ENCODE peak calls at places on chromosomes 1 and 21, in five cellular contexts. V is AG04449, P is HFF-Myc, A is DND-41, Y is psoas muscle. X is an unnamed sample.

GRCh38 chr1:63645301-63645700 is 52.1 kb downstream of the PGM1 start:
- DNase-seq in V (no peak), P (no peak), A (no peak), Y (no peak), X (no peak)

GRCh38 chr1:35592991-35593769 is 20.1 kb downstream of the TFAP2E start:
- DNase-seq in V (no peak), P (no peak), A (no peak), Y (no peak), X (no peak)

GRCh38 chr21:21247441-21247840 is 249.2 kb downstream of the NCAM2 start:
- DNase-seq in V (no peak), P (no peak), A (no peak), Y (no peak), X (no peak)

GRCh38 chr1:61247051-61247854 is 164.9 kb downstream of the NFIA start:
- DNase-seq in V (no peak), P (no peak), A (no peak), Y (no peak), X (no peak)

GRCh38 chr1:28526886-28527285 is 21.0 kb downstream of the RCC1 start:
- DNase-seq in V (no peak), P (no peak), A (no peak), Y (no peak), X (no peak)

GRCh38 chr1:233951804-233952203 is 47.3 kb downstream of the SLC35F3 start:
- DNase-seq in V (no peak), P (no peak), A (no peak), Y (no peak), X (no peak)

GRCh38 chr1:85283475-85284199 is 7.2 kb upstream of the BCL10 start:
- DNase-seq in V (no peak), P (no peak), A (no peak), Y (peak), X (no peak)

GRCh38 chr1:2940178-2940577 is 81.1 kb upstream of the ACTRT2 start:
- DNase-seq in V (no peak), P (no peak), A (no peak), Y (no peak), X (no peak)

GRCh38 chr1:4935807-4936206 is 281.4 kb downstream of the AJAP1 start:
- DNase-seq in V (no peak), P (no peak), A (no peak), Y (no peak), X (no peak)

GRCh38 chr21:25639167-25639921 is at the start of gene JAM2:
- DNase-seq in V (no peak), P (no peak), A (no peak), Y (peak), X (no peak)

GRCh38 chr1:2601721-2602303 is 15.2 kb downstream of the PRXL2B start:
- DNase-seq in V (no peak), P (no peak), A (no peak), Y (no peak), X (no peak)

GRCh38 chr1:27645071-27645415 is 10.1 kb upstream of the FGR start:
- DNase-seq in V (no peak), P (no peak), A (no peak), Y (no peak), X (no peak)

GRCh38 chr1:204363335-204364114 is 3.8 kb upstream of the PLEKHA6 start:
- DNase-seq in V (no peak), P (peak), A (peak), Y (peak), X (peak)

GRCh38 chr1:242534753-242535152 is 10.3 kb upstream of the PLD5 start:
- DNase-seq in V (no peak), P (no peak), A (no peak), Y (no peak), X (no peak)

GRCh38 chr1:211783266-211783665 is 47.3 kb downstream of the LPGAT1 start:
- DNase-seq in V (no peak), P (no peak), A (no peak), Y (no peak), X (no peak)

DNA sequence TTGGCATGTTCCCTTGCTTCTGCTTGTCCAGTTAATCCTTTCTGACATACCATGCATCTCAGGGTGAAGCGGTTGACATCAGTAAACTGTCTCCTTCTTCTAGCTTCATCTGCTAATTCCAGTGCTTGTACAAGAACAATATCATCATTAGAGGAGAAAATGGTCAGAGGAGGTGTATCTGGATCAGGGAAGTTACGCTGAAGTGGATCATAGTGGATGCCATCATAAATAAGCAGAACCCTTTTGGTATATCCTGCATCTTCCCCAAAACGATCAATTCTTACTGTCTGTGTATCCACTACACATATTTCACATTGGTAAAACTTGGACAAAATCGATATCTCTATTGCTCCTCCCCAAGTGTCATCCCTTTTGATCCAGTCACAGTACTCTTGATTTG is 2.0 kb downstream of the YOD1 start:
- DNase-seq in V (no peak), P (no peak), A (no peak), Y (no peak), X (no peak)
- H3K4me3 ChIP-seq in V (no peak), P (peak), A (no peak), Y (no peak), X (no peak)

DNA sequence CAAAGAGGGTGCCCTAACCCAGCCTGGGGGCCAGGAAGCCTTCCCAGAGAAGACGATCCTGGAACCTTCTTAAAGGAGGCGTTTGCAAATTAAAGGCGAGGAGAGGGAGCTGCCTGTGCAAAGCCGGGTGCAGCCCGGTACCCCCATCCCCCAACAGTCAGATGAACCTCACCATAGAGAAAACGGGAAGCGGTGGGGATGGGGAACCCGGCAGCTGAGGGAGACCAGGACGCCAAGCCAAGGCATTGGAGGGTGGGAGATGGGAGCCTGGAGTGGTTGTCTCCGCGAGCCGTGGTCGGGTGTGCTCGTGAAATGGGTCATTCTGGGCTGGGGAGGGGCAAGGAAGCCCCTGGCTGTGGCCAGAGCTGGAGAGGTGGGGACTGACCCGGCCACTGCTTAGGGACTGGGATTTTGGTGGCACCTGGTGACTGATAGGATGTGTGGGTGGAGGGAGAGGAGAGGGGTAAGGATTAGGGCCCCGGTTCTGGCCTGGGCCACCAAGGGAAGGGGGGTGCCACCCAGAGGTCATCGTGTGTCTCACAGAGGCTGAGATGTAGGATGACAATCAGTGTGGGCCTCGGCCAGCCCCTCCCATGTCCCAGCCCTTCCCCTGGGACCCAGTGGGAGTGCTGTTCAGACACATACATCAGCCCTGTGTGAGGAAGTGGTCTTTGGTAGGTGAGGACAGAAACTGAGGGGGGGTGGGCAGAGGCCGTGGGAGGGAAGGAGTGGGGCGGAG is 662 bp upstream of the PADI2 start:
- DNase-seq in V (no peak), P (no peak), A (no peak), Y (no peak), X (no peak)
- TF ChIP-seq CTCF in V (no peak), P (no peak), A (no peak), Y (no peak), X (no peak)

GRCh38 chr1:208136459-208137143 is 107.6 kb downstream of the PLXNA2 start:
- DNase-seq in V (no peak), P (no peak), A (no peak), Y (no peak), X (no peak)

GRCh38 chr1:208137144-208137682 is 107.0 kb downstream of the PLXNA2 start:
- DNase-seq in V (no peak), P (peak), A (no peak), Y (no peak), X (no peak)

GRCh38 chr1:208132287-208132882 is 111.8 kb downstream of the PLXNA2 start:
- DNase-seq in V (no peak), P (peak), A (peak), Y (peak), X (no peak)

GRCh38 chr1:208135354-208135753 is 108.8 kb downstream of the PLXNA2 start:
- DNase-seq in V (peak), P (no peak), A (no peak), Y (peak), X (no peak)

DNA sequence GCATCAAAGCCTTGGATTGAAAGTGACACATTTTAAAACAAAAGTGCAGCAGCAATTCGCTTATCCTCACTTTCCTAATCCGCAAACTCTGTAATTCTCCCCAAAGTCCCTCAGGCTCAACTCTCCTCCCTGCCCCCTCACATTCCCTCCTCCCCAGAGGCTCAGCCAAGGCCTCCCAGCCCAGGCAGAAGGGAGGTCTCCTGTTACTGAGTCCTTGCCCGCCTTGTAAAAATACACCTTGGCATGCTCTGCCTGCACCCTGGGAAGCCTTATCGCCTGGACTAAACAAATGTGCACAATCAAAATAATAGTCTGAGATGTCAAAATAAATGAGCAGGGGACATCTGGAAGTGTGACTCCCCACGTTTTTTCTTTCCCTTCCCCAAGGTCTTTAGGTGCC is 109.7 kb downstream of the PLXNA2 start:
- DNase-seq in V (no peak), P (no peak), A (no peak), Y (no peak), X (no peak)
- H3K4me3 ChIP-seq in V (no peak), P (no peak), A (no peak), Y (peak), X (no peak)

GRCh38 chr1:113269577-113269976 is 120.7 kb upstream of the MAGI3 start:
- DNase-seq in V (no peak), P (no peak), A (no peak), Y (no peak), X (no peak)
- TF ChIP-seq CTCF in V (no peak), P (no peak), A (no peak), Y (no peak), X (no peak)

GRCh38 chr1:112904071-112904830 is 51.7 kb downstream of the SLC16A1 start:
- DNase-seq in V (peak), P (peak), A (no peak), Y (no peak), X (peak)

GRCh38 chr1:112906155-112906698 is 49.8 kb downstream of the SLC16A1 start:
- DNase-seq in V (no peak), P (no peak), A (no peak), Y (no peak), X (no peak)

GRCh38 chr1:112904831-112905227 is 51.2 kb downstream of the SLC16A1 start:
- DNase-seq in V (no peak), P (no peak), A (no peak), Y (no peak), X (no peak)

GRCh38 chr1:112902221-112902620 is 53.8 kb downstream of the SLC16A1 start:
- DNase-seq in V (no peak), P (no peak), A (no peak), Y (no peak), X (no peak)

DNA sequence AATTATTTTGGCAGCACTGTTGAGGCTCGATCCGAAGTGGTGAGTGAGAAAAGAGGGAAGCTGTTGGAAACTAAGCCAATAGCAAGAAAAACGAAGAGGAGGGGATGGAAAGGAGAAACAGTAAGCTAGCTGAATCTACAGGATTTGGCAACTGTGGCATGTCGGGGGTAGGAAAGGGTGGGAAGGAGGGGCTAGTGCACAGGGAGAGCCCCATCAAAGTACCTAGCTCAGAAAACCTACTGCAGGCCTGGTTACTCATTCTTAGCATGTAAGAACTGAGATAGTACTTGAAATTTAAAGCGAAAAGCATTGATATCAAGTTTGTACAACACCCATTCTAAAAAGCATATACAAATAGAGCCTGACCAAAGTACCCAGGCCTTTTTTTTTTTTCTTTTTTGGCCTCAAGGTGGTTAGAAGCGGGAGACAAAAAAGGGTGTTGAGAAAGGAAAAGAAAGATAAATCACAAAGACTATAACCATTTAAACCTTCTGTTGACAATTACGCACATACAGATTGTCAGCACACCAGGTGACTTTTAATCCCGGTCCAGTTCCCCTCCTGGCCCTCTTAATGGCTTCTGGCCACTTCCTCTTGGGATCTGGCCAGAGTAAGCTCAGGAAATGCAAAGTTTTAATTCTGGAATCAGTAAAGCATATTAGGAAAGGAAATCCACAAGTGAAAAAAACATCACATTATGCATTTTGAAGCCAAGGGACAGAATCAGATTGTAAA is 50.4 kb downstream of the SLC16A1 start:
- DNase-seq in V (no peak), P (no peak), A (no peak), Y (no peak), X (no peak)
- H3K4me3 ChIP-seq in V (no peak), P (no peak), A (no peak), Y (no peak), X (no peak)

GRCh38 chr1:109111386-109112055 is 2.4 kb upstream of the ELAPOR1 start:
- DNase-seq in V (no peak), P (no peak), A (no peak), Y (no peak), X (no peak)

GRCh38 chr1:109109906-109110305 is 4.0 kb upstream of the ELAPOR1 start:
- DNase-seq in V (no peak), P (no peak), A (no peak), Y (no peak), X (no peak)

GRCh38 chr1:109112652-109113285 is 1.1 kb upstream of the ELAPOR1 start:
- DNase-seq in V (no peak), P (peak), A (peak), Y (peak), X (peak)

GRCh38 chr1:109113787-109114568 is at the start of gene ELAPOR1:
- DNase-seq in V (no peak), P (no peak), A (peak), Y (peak), X (no peak)

DNA sequence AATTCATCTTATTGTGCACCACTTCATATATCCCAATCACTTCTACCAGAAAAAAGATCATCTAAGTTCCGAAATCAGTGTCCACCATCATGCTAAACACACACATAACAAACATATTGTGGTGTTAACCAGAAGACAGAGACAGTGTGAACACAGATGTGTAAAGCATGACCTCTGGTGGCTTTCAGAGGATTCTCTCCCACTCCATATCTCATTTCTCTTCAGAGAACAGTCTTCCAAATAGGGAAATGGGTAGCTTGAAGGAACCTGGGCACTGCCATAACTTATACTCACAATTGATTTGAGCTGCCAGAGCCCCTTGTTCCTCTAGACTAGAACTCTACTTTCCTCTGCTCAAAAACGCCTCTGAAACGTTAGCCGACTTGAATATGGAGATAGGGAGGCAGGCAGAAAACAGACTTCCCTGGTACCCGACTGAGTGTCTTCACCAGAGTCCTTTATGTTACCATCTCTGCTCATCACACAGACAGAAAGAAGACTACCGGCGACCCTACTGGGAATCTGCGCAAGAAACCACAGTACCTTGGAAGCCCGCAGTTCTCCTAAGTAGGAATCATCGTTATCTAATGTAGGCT is 1.8 kb upstream of the ELAPOR1 start:
- DNase-seq in V (no peak), P (no peak), A (no peak), Y (no peak), X (no peak)
- TF ChIP-seq CTCF in V (peak), P (no peak), A (peak), Y (no peak), X (peak)

DNA sequence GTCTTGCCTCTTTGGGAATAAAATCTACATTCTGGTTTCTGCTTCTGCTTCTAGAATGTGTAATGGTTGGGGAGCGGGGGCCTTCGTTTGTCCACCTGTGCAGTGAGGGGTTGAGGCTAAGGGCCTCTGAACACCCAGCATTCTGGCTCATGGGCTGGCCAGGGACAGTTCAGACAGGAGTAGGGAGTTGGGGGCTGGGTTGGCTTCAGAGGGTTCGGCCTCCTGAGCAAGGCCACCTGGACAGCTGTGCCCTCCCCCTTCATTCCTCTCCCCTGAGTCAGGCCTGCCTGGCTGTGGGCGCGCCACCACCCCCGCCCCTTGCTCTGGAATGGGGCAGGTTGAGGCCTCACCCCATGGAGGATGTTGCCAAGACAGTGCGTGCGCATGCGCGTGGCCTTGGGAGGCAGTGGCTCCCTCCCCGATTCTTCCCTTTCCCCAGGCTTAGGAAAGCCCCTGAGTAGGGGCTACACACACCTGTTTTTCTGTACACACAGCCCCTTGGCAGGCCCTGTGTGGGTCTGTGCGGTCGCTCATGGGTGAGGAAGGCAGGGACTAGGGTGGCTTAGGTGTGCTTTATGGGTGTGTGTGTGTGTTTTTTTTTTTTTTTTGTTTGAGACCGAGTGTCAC is 57.0 kb downstream of the YARS1 start:
- DNase-seq in V (no peak), P (no peak), A (no peak), Y (no peak), X (no peak)
- H3K4me3 ChIP-seq in V (no peak), P (no peak), A (no peak), Y (no peak), X (no peak)

DNA sequence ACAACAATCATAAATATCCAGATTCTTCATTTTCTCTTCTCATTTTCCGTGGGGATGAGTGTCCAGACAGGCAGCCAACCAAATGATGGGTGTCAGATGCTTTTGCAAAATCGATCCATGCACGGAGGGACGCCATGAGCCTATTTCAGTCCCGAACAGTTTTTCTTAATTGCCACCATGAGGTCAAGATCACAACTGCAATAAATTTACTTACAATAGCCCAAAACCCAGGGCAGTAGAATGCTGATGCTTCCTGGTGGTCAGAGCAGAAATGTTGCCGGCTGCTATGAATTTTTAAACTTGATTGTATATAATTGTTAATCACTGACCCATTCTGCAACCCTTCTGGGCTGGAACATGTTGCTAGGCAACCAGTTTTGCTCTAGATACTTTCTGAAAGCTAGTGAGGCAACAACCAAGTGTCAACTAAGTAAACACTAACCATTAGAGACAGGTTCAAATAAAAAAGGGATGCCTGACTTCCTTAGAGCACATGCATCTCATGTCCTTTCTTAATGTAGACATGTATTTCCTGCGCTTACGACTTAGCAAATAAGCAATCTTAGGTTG is 132.6 kb upstream of the TIAM1 start:
- DNase-seq in V (no peak), P (no peak), A (no peak), Y (no peak), X (no peak)
- TF ChIP-seq CTCF in V (no peak), P (no peak), A (no peak), Y (no peak), X (no peak)

GRCh38 chr1:245788269-245788668 is 633.5 kb downstream of the KIF26B start:
- DNase-seq in V (peak), P (peak), A (no peak), Y (no peak), X (peak)
- H3K4me3 ChIP-seq in V (no peak), P (no peak), A (no peak), Y (no peak), X (no peak)

GRCh38 chr1:165827199-165828102 is at the start of gene UCK2:
- DNase-seq in V (no peak), P (no peak), A (peak), Y (peak), X (peak)
- TF ChIP-seq CTCF in V (no peak), P (no peak), A (peak), Y (peak), X (no peak)

X was measured in AG04450.